ENCODE peak calls at places on chromosome 9, in seven cellular contexts. P is anterior cingulate cortex, C is NCI-H1694, S is ELR, E is NCI-H1105, F is amygdala, R is upper lobe of right lung. M is an unnamed sample.

GRCh38 chr9:37209431-37210386 is 89.3 kb downstream of the ZCCHC7 start:
- DNase-seq in E (peak; percentile 5), P (no peak), C (no peak), F (no peak), S (peak; percentile 35), R (no peak), M (no peak)

GRCh38 chr9:117747571-117747970 is 43.4 kb downstream of the TLR4 start:
- DNase-seq in P (no peak), E (no peak), S (no peak), C (no peak), F (no peak), R (no peak), M (no peak)

GRCh38 chr9:109903515-109904138 is 123.6 kb downstream of the PALM2AKAP2 start:
- DNase-seq in C (peak; percentile 62), E (peak; percentile 63), R (no peak), S (peak; percentile 89), P (no peak), F (no peak), M (peak; percentile 65)

GRCh38 chr9:84738353-84738752 is 68.8 kb downstream of the NTRK2 start:
- DNase-seq in C (no peak), F (no peak), P (no peak), E (no peak), R (no peak), S (no peak), M (no peak)

GRCh38 chr9:90870646-90871326 is 69.2 kb downstream of the SYK start:
- DNase-seq in S (peak; percentile 49), E (no peak), F (no peak), R (no peak), C (peak; percentile 37), P (no peak), M (peak; percentile 30)

GRCh38 chr9:9917400-9917799 is 695.4 kb downstream of the PTPRD start:
- DNase-seq in S (no peak), P (no peak), R (no peak), E (no peak), F (no peak), C (no peak), M (no peak)

GRCh38 chr9:7146582-7146981 is 388.8 kb downstream of the KDM4C start:
- DNase-seq in R (no peak), C (no peak), P (no peak), E (no peak), S (peak; percentile 22), F (no peak), M (no peak)

GRCh38 chr9:126506361-126507317 is 107.1 kb upstream of the LMX1B start:
- DNase-seq in S (no peak), R (peak; percentile 64), F (no peak), E (no peak), C (no peak), P (no peak), M (no peak)

GRCh38 chr9:118000581-118000980 is 296.4 kb downstream of the TLR4 start:
- DNase-seq in R (no peak), S (no peak), E (no peak), C (no peak), F (no peak), P (no peak), M (no peak)

GRCh38 chr9:105911104-105911911 is 217.0 kb downstream of the TMEM38B start:
- DNase-seq in E (no peak), C (no peak), P (no peak), F (no peak), S (peak; percentile 38), R (no peak), M (peak; percentile 57)

GRCh38 chr9:98967257-98967656 is 23.6 kb downstream of the COL15A1 start:
- DNase-seq in F (no peak), P (no peak), S (no peak), C (no peak), E (no peak), R (no peak), M (no peak)

GRCh38 chr9:130927995-130928900 is 10.8 kb downstream of the FIBCD1 start:
- DNase-seq in E (peak; percentile 83), F (no peak), C (no peak), S (peak; percentile 88), P (no peak), R (no peak), M (peak; percentile 85)

GRCh38 chr9:92328225-92328624 is 2.5 kb downstream of the CENPP start:
- DNase-seq in E (no peak), S (peak; percentile 70), F (no peak), R (no peak), C (peak; percentile 10), P (no peak), M (peak; percentile 46)

GRCh38 chr9:89387970-89388867 is 69.9 kb downstream of the SECISBP2 start:
- DNase-seq in R (peak; percentile 76), C (no peak), E (no peak), F (no peak), S (peak; percentile 12), P (no peak), M (peak; percentile 12)

GRCh38 chr9:70258692-70259511 is at the start of gene SMC5:
- DNase-seq in P (peak; percentile 89), R (peak; percentile 95), E (peak; percentile 81), F (peak; percentile 59), S (peak; percentile 90), C (peak; percentile 42), M (peak; percentile 86)

GRCh38 chr9:127523312-127523851 is 72.1 kb downstream of the LRSAM1 start:
- DNase-seq in E (no peak), P (no peak), R (peak; percentile 66), S (peak; percentile 70), F (no peak), C (peak; percentile 8), M (peak; percentile 53)

GRCh38 chr9:8895498-8896224 is 1096.1 kb upstream of the DMAC1 start:
- DNase-seq in R (no peak), C (peak; percentile 41), F (no peak), P (no peak), E (peak; percentile 28), S (no peak), M (peak; percentile 14)

GRCh38 chr9:119761737-119762136 is 392.5 kb upstream of the BRINP1 start:
- DNase-seq in C (no peak), R (no peak), S (no peak), E (no peak), P (no peak), F (no peak), M (no peak)

GRCh38 chr9:35611230-35611797 is 6.3 kb downstream of the TESK1 start:
- DNase-seq in F (no peak), R (no peak), S (peak; percentile 58), C (peak; percentile 26), E (no peak), P (no peak), M (peak; percentile 35)

GRCh38 chr9:17330097-17330496 is 195.3 kb downstream of the CNTLN start:
- DNase-seq in S (peak; percentile 53), R (no peak), C (peak; percentile 7), E (no peak), F (no peak), P (no peak), M (no peak)

GRCh38 chr9:126016579-126017290 is 269.6 kb downstream of the PBX3 start:
- DNase-seq in R (no peak), P (no peak), E (peak; percentile 31), F (no peak), C (no peak), S (no peak), M (no peak)

GRCh38 chr9:109411818-109412352 is 86.2 kb downstream of the PTPN3 start:
- DNase-seq in E (no peak), C (no peak), R (no peak), F (no peak), P (no peak), S (peak; percentile 57), M (peak; percentile 46)

GRCh38 chr9:26684029-26684428 is 208.6 kb downstream of the CAAP1 start:
- DNase-seq in R (no peak), P (no peak), E (no peak), S (no peak), C (no peak), F (no peak), M (no peak)

GRCh38 chr9:14485366-14485765 is 171.4 kb upstream of the NFIB start:
- DNase-seq in S (peak; percentile 52), F (no peak), C (no peak), E (no peak), R (no peak), P (no peak), M (no peak)

GRCh38 chr9:33988219-33988890 is 60.3 kb downstream of the UBAP2 start:
- DNase-seq in F (no peak), S (no peak), P (no peak), R (no peak), C (no peak), E (no peak), M (no peak)

GRCh38 chr9:90629354-90629753 is 13.3 kb downstream of the DIRAS2 start:
- DNase-seq in E (no peak), C (no peak), R (no peak), F (no peak), S (no peak), P (no peak), M (no peak)

GRCh38 chr9:116350213-116350612 is 196.6 kb downstream of the PAPPA start:
- DNase-seq in S (no peak), R (no peak), E (no peak), F (no peak), C (no peak), P (no peak), M (no peak)

GRCh38 chr9:121612511-121612998 is 38.9 kb upstream of the DAB2IP start:
- DNase-seq in P (no peak), C (no peak), R (peak; percentile 73), E (no peak), S (no peak), F (no peak), M (no peak)

GRCh38 chr9:15249042-15249818 is 57.8 kb downstream of the TTC39B start:
- DNase-seq in P (no peak), C (no peak), E (no peak), S (peak; percentile 76), F (no peak), R (no peak), M (peak; percentile 26)

GRCh38 chr9:124849801-124850200 is 3.5 kb upstream of the WDR38 start:
- DNase-seq in P (no peak), C (no peak), F (no peak), E (no peak), R (no peak), S (no peak), M (peak; percentile 93)

GRCh38 chr9:115202960-115203751 is 85.2 kb upstream of the TNC start:
- DNase-seq in R (no peak), C (no peak), F (no peak), E (no peak), S (peak; percentile 56), P (no peak), M (peak; percentile 99)

GRCh38 chr9:134437417-134438203 is 111.4 kb downstream of the RXRA start:
- DNase-seq in E (no peak), P (no peak), R (peak; percentile 82), S (no peak), C (no peak), F (no peak), M (no peak)

GRCh38 chr9:109742759-109743388 is 37.1 kb upstream of the PALM2AKAP2 start:
- DNase-seq in R (no peak), P (no peak), C (no peak), S (no peak), F (no peak), E (no peak), M (peak; percentile 80)

GRCh38 chr9:110370316-110370715 is 32.7 kb upstream of the TXNDC8 start:
- DNase-seq in R (no peak), C (no peak), P (no peak), E (no peak), F (no peak), S (peak; percentile 59), M (no peak)

GRCh38 chr9:7690007-7690406 is 109.6 kb downstream of the DMAC1 start:
- DNase-seq in S (no peak), F (no peak), P (no peak), C (no peak), R (no peak), E (no peak), M (no peak)

GRCh38 chr9:21812415-21812814 is 10.0 kb downstream of the MTAP start:
- DNase-seq in C (no peak), R (no peak), E (no peak), P (no peak), S (peak; percentile 94), F (no peak), M (peak; percentile 66)

GRCh38 chr9:71909887-71910601 is 949 bp downstream of the ABHD17B start:
- DNase-seq in P (peak; percentile 32), F (peak; percentile 16), R (peak; percentile 81), S (peak; percentile 55), C (no peak), E (peak; percentile 44), M (peak; percentile 35)

GRCh38 chr9:83620841-83621636 is 1.9 kb upstream of the IDNK start:
- DNase-seq in E (peak; percentile 41), C (peak; percentile 49), R (no peak), S (peak; percentile 68), F (no peak), P (no peak), M (peak; percentile 52)

M was measured in RPMI7951.